ENCODE peak calls at places on chromosomes 3 and 15, in four cellular contexts. F, S, Y and E are unnamed samples.
A peak's percentile ranks its signal among the peaks of the same experiment; 100 is the strongest.

GRCh38 chr3:42535981-42536784 is 33.7 kb downstream of the VIPR1 start:
- DNase-seq in F (no peak), S (peak; percentile 73), Y (peak; percentile 63), E (no peak)

GRCh38 chr3:77513541-77513940 is 473.6 kb downstream of the ROBO2 start:
- DNase-seq in F (peak; percentile 54), S (no peak), Y (no peak), E (no peak)

GRCh38 chr15:95019907-95020306 is 788.5 kb downstream of the MCTP2 start:
- DNase-seq in F (no peak), S (no peak), Y (no peak), E (no peak)

GRCh38 chr3:51960386-51960785 is 5.2 kb downstream of the GPR62 start:
- DNase-seq in F (no peak), S (no peak), Y (no peak), E (no peak)

GRCh38 chr3:194671511-194671899 is 486 bp downstream of the LSG1 start:
- DNase-seq in F (no peak), S (peak; percentile 40), Y (peak; percentile 58), E (no peak)

GRCh38 chr3:158103956-158104338 is 2.3 kb downstream of the SHOX2 start:
- DNase-seq in F (peak; percentile 16), S (peak; percentile 28), Y (no peak), E (no peak)

GRCh38 chr3:147758786-147759185 is 349.6 kb downstream of the ZIC1 start:
- DNase-seq in F (peak; percentile 29), S (no peak), Y (no peak), E (peak; percentile 28)

GRCh38 chr3:86792316-86792715 is 198.6 kb downstream of the VGLL3 start:
- DNase-seq in F (peak; percentile 34), S (no peak), Y (no peak), E (peak; percentile 57)

GRCh38 chr3:113245775-113246174 is 34.4 kb downstream of the BOC start:
- DNase-seq in F (peak; percentile 64), S (peak; percentile 38), Y (no peak), E (no peak)

GRCh38 chr15:29046281-29046810 is 160.6 kb downstream of the APBA2 start:
- DNase-seq in F (no peak), S (no peak), Y (no peak), E (no peak)

GRCh38 chr3:150409125-150409526 is 1.0 kb downstream of the TSC22D2 start:
- DNase-seq in F (no peak), S (no peak), Y (no peak), E (no peak)

GRCh38 chr3:150409527-150410310 is 1.6 kb downstream of the TSC22D2 start:
- DNase-seq in F (peak; percentile 50), S (peak; percentile 93), Y (peak; percentile 70), E (no peak)

GRCh38 chr3:150408232-150409124 is at the start of gene TSC22D2:
- DNase-seq in F (peak; percentile 95), S (peak; percentile 97), Y (peak; percentile 94), E (peak; percentile 83)

GRCh38 chr3:150407051-150407817 is 864 bp upstream of the TSC22D2 start:
- DNase-seq in F (peak; percentile 82), S (no peak), Y (peak; percentile 47), E (peak; percentile 48)

GRCh38 chr3:150407818-150408231 is 273 bp upstream of the TSC22D2 start:
- DNase-seq in F (no peak), S (no peak), Y (no peak), E (peak; percentile 53)
- H3K4me3 ChIP-seq in F (peak overlapping the region; percentile 62), S (peak overlapping the region; percentile 80), Y (peak overlapping the region; percentile 90), E (peak overlapping the region; percentile 88)

DNA sequence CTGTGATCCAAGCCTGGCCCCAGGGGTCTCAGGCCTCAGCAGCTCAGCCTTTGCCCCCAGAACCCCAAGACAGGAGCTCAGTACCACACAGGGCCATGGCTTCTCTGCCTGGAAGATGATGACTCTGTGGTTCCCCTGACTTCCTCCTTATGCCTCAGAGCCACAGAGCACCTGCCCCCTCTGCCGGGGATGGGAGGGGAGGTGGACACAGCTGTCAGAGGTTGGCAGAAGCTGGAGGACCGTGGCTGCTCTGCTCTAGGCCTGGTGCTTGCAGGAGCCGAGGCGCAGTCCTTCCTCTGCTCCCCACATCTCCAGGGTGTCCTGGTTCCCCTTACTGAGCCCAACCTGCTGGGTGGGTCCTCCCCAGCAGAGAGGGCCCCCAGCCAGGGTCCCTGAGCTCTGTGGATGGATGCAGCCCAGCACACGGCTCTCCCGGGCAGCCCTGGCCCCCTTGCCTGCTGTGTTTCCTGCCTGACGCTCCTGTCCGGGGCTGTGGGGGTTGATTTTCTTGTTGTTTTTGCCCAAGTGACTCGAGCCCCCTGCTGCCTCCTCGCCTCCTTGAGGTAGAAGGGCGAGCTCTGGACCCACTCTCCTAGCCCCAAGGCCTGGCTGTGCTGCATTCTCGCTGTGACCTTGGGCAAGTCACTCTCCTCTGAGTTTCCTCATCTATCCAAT is 36.6 kb downstream of the PSTPIP1 start:
- DNase-seq in F (no peak), S (no peak), Y (no peak), E (no peak)
- TF ChIP-seq CTCF in F (no peak), S (no peak), Y (no peak), E (no peak)

DNA sequence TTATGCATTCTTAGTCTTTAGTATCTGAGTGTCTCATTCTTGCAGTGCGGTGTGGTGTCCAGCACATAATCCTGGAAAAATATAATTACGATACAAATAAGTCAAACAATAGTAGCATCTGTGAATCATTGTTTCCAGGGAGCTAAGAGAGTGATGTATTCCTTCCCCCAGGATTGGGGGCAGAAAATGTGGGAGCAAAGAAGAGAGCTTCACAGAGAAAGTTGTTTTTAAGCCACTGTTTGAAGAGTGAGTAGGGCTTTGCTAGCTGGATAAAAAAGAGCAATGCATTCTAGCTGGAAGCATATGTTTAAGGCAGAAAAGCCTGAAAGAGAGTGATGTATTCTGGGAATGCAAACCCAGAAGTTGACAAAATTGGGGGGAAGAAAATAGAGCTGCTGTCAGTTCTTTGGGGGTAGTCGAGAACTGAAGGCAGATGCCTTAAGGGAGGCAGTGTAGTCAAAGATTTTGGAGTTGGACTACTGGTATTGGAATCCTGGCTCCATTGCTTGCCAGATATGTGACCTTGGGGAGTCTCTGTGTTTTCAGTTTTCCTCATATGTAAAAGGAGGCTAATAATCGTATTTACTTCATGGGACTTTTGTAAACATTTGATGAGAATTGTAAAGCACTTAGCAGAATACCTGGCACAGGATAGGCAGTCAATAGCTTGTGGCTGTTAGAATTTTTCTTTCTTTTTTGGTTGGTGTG is 14.2 kb downstream of the SLMAP start:
- DNase-seq in F (no peak), S (no peak), Y (no peak), E (no peak)
- H3K4me3 ChIP-seq in F (no peak overlapping the region), S (no peak overlapping the region), Y (no peak overlapping the region), E (no peak overlapping the region)

GRCh38 chr3:48918388-48919214 is at the start of gene ARIH2:
- DNase-seq in F (peak; percentile 92), S (peak; percentile 97), Y (peak; percentile 89), E (peak; percentile 78)
- TF ChIP-seq CTCF in F (no peak), S (peak; percentile 15), Y (no peak), E (peak; percentile 12)

DNA sequence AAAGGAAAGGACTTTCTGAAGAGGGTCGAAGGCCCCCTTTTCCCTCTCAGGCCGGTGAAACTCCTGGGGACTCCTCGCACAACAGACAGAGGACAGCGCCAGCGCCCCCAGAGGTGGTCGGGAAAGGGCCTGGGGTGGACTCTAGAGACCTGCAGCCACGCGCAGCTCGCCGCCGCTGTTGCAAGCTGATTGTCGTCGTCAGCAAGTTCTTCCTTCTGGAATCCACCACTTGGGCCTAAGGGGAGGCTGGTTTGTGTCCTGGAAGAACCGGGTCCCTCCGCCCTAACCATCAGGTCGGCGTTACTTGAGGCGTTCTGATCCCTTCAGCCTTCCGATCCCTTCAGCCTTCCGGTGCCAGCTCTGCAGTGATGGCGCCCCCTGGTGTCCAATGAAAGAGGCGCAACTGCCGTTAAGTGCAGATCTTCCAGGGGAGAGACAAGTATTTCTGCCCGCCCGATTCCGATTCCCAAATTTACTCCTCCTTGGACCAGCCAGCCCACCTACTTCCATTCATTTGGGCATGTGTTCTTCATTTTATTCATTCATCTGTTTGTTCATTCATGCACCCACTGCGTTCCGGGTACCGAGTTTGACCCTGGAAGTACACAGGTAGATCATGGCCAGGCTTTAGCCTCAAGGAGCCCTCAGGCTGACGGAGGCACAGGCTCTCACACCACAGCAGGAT is 77.2 kb upstream of the SLC6A11 start:
- DNase-seq in F (peak; percentile 65), S (peak; percentile 88), Y (peak; percentile 71), E (peak; percentile 49)
- H3K4me3 ChIP-seq in F (peak overlapping the region; percentile 42), S (peak overlapping the region; percentile 50), Y (no peak overlapping the region), E (peak overlapping the region; percentile 23)

DNA sequence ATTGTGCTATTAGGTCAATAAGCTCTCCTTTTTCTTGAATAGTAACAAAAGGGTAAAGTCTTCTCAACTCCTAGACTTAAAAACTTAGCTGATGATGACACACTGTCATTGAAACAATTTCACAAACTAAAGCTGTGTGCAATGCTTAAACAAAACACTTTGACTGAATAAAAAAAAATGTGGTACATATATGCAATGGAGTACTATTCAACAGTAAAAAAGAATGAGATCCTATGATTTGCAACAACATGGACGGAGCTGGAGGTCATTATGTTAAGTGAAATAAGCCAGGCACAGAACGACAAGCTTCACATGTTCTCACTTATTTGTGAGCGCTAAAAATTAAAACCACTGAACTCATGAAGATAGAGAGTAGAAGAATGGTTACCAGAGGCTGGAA is 231.9 kb upstream of the UBE2E1 start:
- DNase-seq in F (no peak), S (no peak), Y (no peak), E (no peak)
- TF ChIP-seq CTCF in F (no peak), S (no peak), Y (no peak), E (no peak)

GRCh38 chr3:11391172-11391879 is 119.1 kb downstream of the ATG7 start:
- DNase-seq in F (peak; percentile 39), S (no peak), Y (no peak), E (no peak)
- H3K4me3 ChIP-seq in F (no peak overlapping the region), S (no peak overlapping the region), Y (no peak overlapping the region), E (no peak overlapping the region)